ENCODE peak calls at places on chromosomes 6 and 20, in eight cellular contexts. One of them, this sample, is unnamed.

GRCh38 chr20:57560554-57561355 is at the start of gene PCK1:
- DNase-seq in nephron progenitor cell: no peak
- DNase-seq in BJ: no peak
- DNase-seq in cardiac muscle cell: no peak
- DNase-seq in A549: peak
- DNase-seq in heart left ventricle: peak
- DNase-seq in fibroblast of pulmonary artery: peak
- DNase-seq in dorsolateral prefrontal cortex: no peak
- DNase-seq in this sample: no peak

GRCh38 chr6:154509421-154510143 is 903 bp downstream of the CNKSR3 start:
- DNase-seq in nephron progenitor cell: peak
- DNase-seq in BJ: no peak
- DNase-seq in cardiac muscle cell: peak
- DNase-seq in A549: no peak
- DNase-seq in heart left ventricle: peak
- DNase-seq in fibroblast of pulmonary artery: peak
- DNase-seq in dorsolateral prefrontal cortex: no peak
- DNase-seq in this sample: no peak

GRCh38 chr6:126228001-126228791 is 111.7 kb upstream of the CENPW start:
- DNase-seq in nephron progenitor cell: peak
- DNase-seq in BJ: no peak
- DNase-seq in cardiac muscle cell: peak
- DNase-seq in A549: no peak
- DNase-seq in heart left ventricle: no peak
- DNase-seq in fibroblast of pulmonary artery: no peak
- DNase-seq in dorsolateral prefrontal cortex: no peak
- DNase-seq in this sample: no peak

GRCh38 chr20:47099749-47100515 is 205.3 kb downstream of the EYA2 start:
- DNase-seq in nephron progenitor cell: no peak
- DNase-seq in BJ: no peak
- DNase-seq in cardiac muscle cell: no peak
- DNase-seq in A549: no peak
- DNase-seq in heart left ventricle: no peak
- DNase-seq in fibroblast of pulmonary artery: peak
- DNase-seq in dorsolateral prefrontal cortex: no peak
- DNase-seq in this sample: no peak

GRCh38 chr6:17015144-17015543 is 86.7 kb upstream of the STMND1 start:
- DNase-seq in nephron progenitor cell: no peak
- DNase-seq in BJ: no peak
- DNase-seq in cardiac muscle cell: no peak
- DNase-seq in A549: no peak
- DNase-seq in heart left ventricle: no peak
- DNase-seq in fibroblast of pulmonary artery: peak
- DNase-seq in dorsolateral prefrontal cortex: no peak
- DNase-seq in this sample: no peak

GRCh38 chr20:7879883-7880282 is 60.4 kb downstream of the HAO1 start:
- DNase-seq in nephron progenitor cell: no peak
- DNase-seq in BJ: no peak
- DNase-seq in cardiac muscle cell: no peak
- DNase-seq in A549: no peak
- DNase-seq in heart left ventricle: no peak
- DNase-seq in fibroblast of pulmonary artery: peak
- DNase-seq in dorsolateral prefrontal cortex: no peak
- DNase-seq in this sample: no peak

GRCh38 chr6:32118782-32119628 is 9.0 kb downstream of the ATF6B start:
- DNase-seq in nephron progenitor cell: peak
- DNase-seq in BJ: no peak
- DNase-seq in cardiac muscle cell: peak
- DNase-seq in A549: peak
- DNase-seq in heart left ventricle: peak
- DNase-seq in fibroblast of pulmonary artery: peak
- DNase-seq in dorsolateral prefrontal cortex: peak
- DNase-seq in this sample: no peak

GRCh38 chr6:108074057-108074358 is 533 bp downstream of the OSTM1 start:
- DNase-seq in nephron progenitor cell: no peak
- DNase-seq in BJ: no peak
- DNase-seq in cardiac muscle cell: no peak
- DNase-seq in A549: no peak
- DNase-seq in heart left ventricle: no peak
- DNase-seq in fibroblast of pulmonary artery: no peak
- DNase-seq in dorsolateral prefrontal cortex: no peak
- DNase-seq in this sample: no peak

GRCh38 chr6:100461273-100461919 is 3.3 kb downstream of the SIM1 start:
- DNase-seq in nephron progenitor cell: peak
- DNase-seq in BJ: no peak
- DNase-seq in cardiac muscle cell: no peak
- DNase-seq in A549: peak
- DNase-seq in heart left ventricle: no peak
- DNase-seq in fibroblast of pulmonary artery: no peak
- DNase-seq in dorsolateral prefrontal cortex: no peak
- DNase-seq in this sample: no peak

GRCh38 chr20:33005908-33006775 is 1.4 kb upstream of the BPIFB2 start:
- DNase-seq in nephron progenitor cell: no peak
- DNase-seq in BJ: no peak
- DNase-seq in cardiac muscle cell: no peak
- DNase-seq in A549: no peak
- DNase-seq in heart left ventricle: no peak
- DNase-seq in fibroblast of pulmonary artery: no peak
- DNase-seq in dorsolateral prefrontal cortex: no peak
- DNase-seq in this sample: no peak

GRCh38 chr6:87922947-87923330 is 124.7 kb upstream of the SPACA1 start:
- DNase-seq in nephron progenitor cell: no peak
- DNase-seq in BJ: no peak
- DNase-seq in cardiac muscle cell: no peak
- DNase-seq in A549: no peak
- DNase-seq in heart left ventricle: no peak
- DNase-seq in fibroblast of pulmonary artery: no peak
- DNase-seq in dorsolateral prefrontal cortex: no peak
- DNase-seq in this sample: no peak

GRCh38 chr6:128720891-128721290 is 162.0 kb upstream of the LAMA2 start:
- DNase-seq in nephron progenitor cell: no peak
- DNase-seq in BJ: no peak
- DNase-seq in cardiac muscle cell: no peak
- DNase-seq in A549: no peak
- DNase-seq in heart left ventricle: no peak
- DNase-seq in fibroblast of pulmonary artery: no peak
- DNase-seq in dorsolateral prefrontal cortex: no peak
- DNase-seq in this sample: no peak

GRCh38 chr20:64006902-64007301 is 26.0 kb downstream of the PRPF6 start:
- DNase-seq in nephron progenitor cell: no peak
- DNase-seq in BJ: no peak
- DNase-seq in cardiac muscle cell: no peak
- DNase-seq in A549: no peak
- DNase-seq in heart left ventricle: no peak
- DNase-seq in fibroblast of pulmonary artery: no peak
- DNase-seq in dorsolateral prefrontal cortex: no peak
- DNase-seq in this sample: no peak

GRCh38 chr6:156980515-156980914 is 203.3 kb downstream of the ARID1B start:
- DNase-seq in nephron progenitor cell: peak
- DNase-seq in BJ: no peak
- DNase-seq in cardiac muscle cell: peak
- DNase-seq in A549: no peak
- DNase-seq in heart left ventricle: no peak
- DNase-seq in fibroblast of pulmonary artery: no peak
- DNase-seq in dorsolateral prefrontal cortex: no peak
- DNase-seq in this sample: no peak

DNA sequence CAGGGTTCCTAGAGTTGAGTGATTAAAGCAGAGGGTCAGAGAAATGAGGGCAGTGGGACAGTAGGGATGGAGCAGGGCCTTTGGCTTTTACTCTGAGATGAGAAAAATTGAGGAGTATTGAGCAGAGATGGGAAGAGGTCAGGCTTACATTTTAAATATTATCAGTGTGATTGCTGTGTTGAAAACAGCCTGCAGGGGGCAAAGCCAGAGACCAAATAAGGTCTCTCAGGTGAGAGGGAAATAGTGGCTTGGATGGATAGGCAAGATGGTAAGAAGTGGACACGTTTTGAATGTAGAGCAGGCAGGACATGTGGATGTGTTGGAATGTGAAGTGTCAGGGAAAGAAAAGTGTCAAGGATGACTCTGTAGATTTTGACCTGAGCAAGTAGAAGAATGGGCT is 105.0 kb upstream of the MAP3K7 start:
- DNase-seq in nephron progenitor cell: no peak
- DNase-seq in BJ: no peak
- DNase-seq in cardiac muscle cell: no peak
- DNase-seq in A549: no peak
- DNase-seq in heart left ventricle: no peak
- DNase-seq in fibroblast of pulmonary artery: no peak
- DNase-seq in dorsolateral prefrontal cortex: no peak
- DNase-seq in this sample: no peak
- TF ChIP-seq CTCF in nephron progenitor cell: peak
- TF ChIP-seq CTCF in BJ: no peak
- TF ChIP-seq CTCF in cardiac muscle cell: no peak
- TF ChIP-seq CTCF in A549: no peak
- TF ChIP-seq CTCF in heart left ventricle: no peak
- TF ChIP-seq CTCF in fibroblast of pulmonary artery: no peak
- TF ChIP-seq CTCF in dorsolateral prefrontal cortex: no peak
- TF ChIP-seq CTCF in this sample: peak

GRCh38 chr20:45821942-45822341 is 5.2 kb downstream of the TNNC2 start:
- DNase-seq in nephron progenitor cell: no peak
- DNase-seq in BJ: no peak
- DNase-seq in cardiac muscle cell: no peak
- DNase-seq in A549: no peak
- DNase-seq in heart left ventricle: no peak
- DNase-seq in fibroblast of pulmonary artery: no peak
- DNase-seq in dorsolateral prefrontal cortex: no peak
- DNase-seq in this sample: no peak

GRCh38 chr20:45822863-45823262 is 4.2 kb downstream of the TNNC2 start:
- DNase-seq in nephron progenitor cell: no peak
- DNase-seq in BJ: no peak
- DNase-seq in cardiac muscle cell: no peak
- DNase-seq in A549: no peak
- DNase-seq in heart left ventricle: no peak
- DNase-seq in fibroblast of pulmonary artery: peak
- DNase-seq in dorsolateral prefrontal cortex: no peak
- DNase-seq in this sample: no peak

GRCh38 chr20:45827030-45827652 is at the start of gene TNNC2:
- DNase-seq in nephron progenitor cell: no peak
- DNase-seq in BJ: no peak
- DNase-seq in cardiac muscle cell: no peak
- DNase-seq in A549: no peak
- DNase-seq in heart left ventricle: no peak
- DNase-seq in fibroblast of pulmonary artery: no peak
- DNase-seq in dorsolateral prefrontal cortex: no peak
- DNase-seq in this sample: no peak

GRCh38 chr20:45826381-45827019 is 612 bp downstream of the TNNC2 start:
- DNase-seq in nephron progenitor cell: no peak
- DNase-seq in BJ: no peak
- DNase-seq in cardiac muscle cell: peak
- DNase-seq in A549: no peak
- DNase-seq in heart left ventricle: peak
- DNase-seq in fibroblast of pulmonary artery: peak
- DNase-seq in dorsolateral prefrontal cortex: no peak
- DNase-seq in this sample: no peak

GRCh38 chr20:45823949-45824835 is 2.9 kb downstream of the TNNC2 start:
- DNase-seq in nephron progenitor cell: peak
- DNase-seq in BJ: no peak
- DNase-seq in cardiac muscle cell: peak
- DNase-seq in A549: no peak
- DNase-seq in heart left ventricle: peak
- DNase-seq in fibroblast of pulmonary artery: peak
- DNase-seq in dorsolateral prefrontal cortex: no peak
- DNase-seq in this sample: no peak
- TF ChIP-seq CTCF in nephron progenitor cell: no peak
- TF ChIP-seq CTCF in BJ: peak
- TF ChIP-seq CTCF in cardiac muscle cell: peak
- TF ChIP-seq CTCF in A549: no peak
- TF ChIP-seq CTCF in heart left ventricle: peak
- TF ChIP-seq CTCF in fibroblast of pulmonary artery: peak
- TF ChIP-seq CTCF in dorsolateral prefrontal cortex: peak
- TF ChIP-seq CTCF in this sample: peak

GRCh38 chr6:97705568-97705967 is 422.6 kb upstream of the MMS22L start:
- DNase-seq in nephron progenitor cell: no peak
- DNase-seq in BJ: no peak
- DNase-seq in cardiac muscle cell: no peak
- DNase-seq in A549: no peak
- DNase-seq in heart left ventricle: no peak
- DNase-seq in fibroblast of pulmonary artery: peak
- DNase-seq in dorsolateral prefrontal cortex: no peak
- DNase-seq in this sample: no peak
- TF ChIP-seq CTCF in nephron progenitor cell: peak
- TF ChIP-seq CTCF in BJ: peak
- TF ChIP-seq CTCF in cardiac muscle cell: peak
- TF ChIP-seq CTCF in A549: peak
- TF ChIP-seq CTCF in heart left ventricle: no peak
- TF ChIP-seq CTCF in fibroblast of pulmonary artery: peak
- TF ChIP-seq CTCF in dorsolateral prefrontal cortex: peak
- TF ChIP-seq CTCF in this sample: peak

GRCh38 chr20:62346398-62347150 is 20.5 kb downstream of the LAMA5 start:
- DNase-seq in nephron progenitor cell: no peak
- DNase-seq in BJ: no peak
- DNase-seq in cardiac muscle cell: no peak
- DNase-seq in A549: no peak
- DNase-seq in heart left ventricle: peak
- DNase-seq in fibroblast of pulmonary artery: no peak
- DNase-seq in dorsolateral prefrontal cortex: no peak
- DNase-seq in this sample: no peak

GRCh38 chr20:62347151-62347404 is 20.0 kb downstream of the LAMA5 start:
- DNase-seq in nephron progenitor cell: no peak
- DNase-seq in BJ: no peak
- DNase-seq in cardiac muscle cell: no peak
- DNase-seq in A549: no peak
- DNase-seq in heart left ventricle: no peak
- DNase-seq in fibroblast of pulmonary artery: no peak
- DNase-seq in dorsolateral prefrontal cortex: no peak
- DNase-seq in this sample: no peak

GRCh38 chr20:62347445-62347844 is 19.7 kb downstream of the LAMA5 start:
- DNase-seq in nephron progenitor cell: no peak
- DNase-seq in BJ: no peak
- DNase-seq in cardiac muscle cell: no peak
- DNase-seq in A549: no peak
- DNase-seq in heart left ventricle: no peak
- DNase-seq in fibroblast of pulmonary artery: no peak
- DNase-seq in dorsolateral prefrontal cortex: no peak
- DNase-seq in this sample: no peak

GRCh38 chr20:62344782-62345181 is 22.3 kb downstream of the LAMA5 start:
- DNase-seq in nephron progenitor cell: no peak
- DNase-seq in BJ: no peak
- DNase-seq in cardiac muscle cell: no peak
- DNase-seq in A549: no peak
- DNase-seq in heart left ventricle: no peak
- DNase-seq in fibroblast of pulmonary artery: no peak
- DNase-seq in dorsolateral prefrontal cortex: no peak
- DNase-seq in this sample: no peak

DNA sequence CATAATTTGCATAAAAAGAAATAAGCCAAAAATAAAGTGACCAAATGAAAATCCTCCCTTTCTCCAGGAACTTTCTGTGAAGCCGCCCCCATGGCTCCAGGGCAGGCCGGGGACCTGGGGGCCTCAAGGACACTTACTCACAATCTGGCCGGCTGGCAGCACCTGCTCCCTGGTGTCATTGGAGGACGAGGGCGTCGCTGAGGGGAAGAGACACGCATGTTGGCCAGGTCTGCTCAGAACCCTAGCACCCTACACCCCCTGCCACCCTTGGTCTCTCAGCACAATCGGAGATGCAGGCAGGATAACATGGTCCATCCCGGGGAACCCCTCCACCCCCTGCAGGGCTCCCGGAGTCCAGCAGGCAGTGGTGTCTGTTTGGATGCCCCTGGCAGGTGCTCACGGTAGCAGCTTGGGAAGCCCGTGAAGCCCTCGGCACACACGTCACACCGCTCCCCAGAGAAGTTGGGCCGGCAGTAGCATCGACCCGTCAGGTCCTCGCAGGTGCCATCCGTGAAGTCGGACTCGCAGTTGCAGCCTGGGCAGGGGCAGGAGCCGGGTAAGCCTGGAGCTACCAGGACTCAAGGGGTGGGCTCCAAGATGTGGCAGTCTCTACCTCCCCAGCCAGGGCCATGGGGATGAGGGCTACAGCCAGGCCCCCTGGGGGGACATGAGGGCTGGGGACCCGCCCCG is 21.3 kb downstream of the LAMA5 start:
- DNase-seq in nephron progenitor cell: no peak
- DNase-seq in BJ: no peak
- DNase-seq in cardiac muscle cell: no peak
- DNase-seq in A549: no peak
- DNase-seq in heart left ventricle: peak
- DNase-seq in fibroblast of pulmonary artery: no peak
- DNase-seq in dorsolateral prefrontal cortex: no peak
- DNase-seq in this sample: no peak
- TF ChIP-seq CTCF in nephron progenitor cell: no peak
- TF ChIP-seq CTCF in BJ: no peak
- TF ChIP-seq CTCF in cardiac muscle cell: no peak
- TF ChIP-seq CTCF in A549: no peak
- TF ChIP-seq CTCF in heart left ventricle: no peak
- TF ChIP-seq CTCF in fibroblast of pulmonary artery: no peak
- TF ChIP-seq CTCF in dorsolateral prefrontal cortex: no peak
- TF ChIP-seq CTCF in this sample: no peak

This sample was measured in HFF-Myc.